ENCODE peak calls at places on chromosomes 6 and 20, in ten cellular contexts. J is stimulated activated CD8-positive, alpha-beta memory T cell treated with anti-CD3 and anti-CD28 coated beads, Interleukin-15, amount 100 ng/mL, for 1 hour; Y is dermis microvascular lymphatic vessel endothelial cell; D is NCI-H1105; I is mammary epithelial cell; B is NCI-H2029; X is stimulated activated CD4-positive, alpha-beta T cell treated with anti-CD3 and anti-CD28 coated beads, Interleukin-1b, Interleukin-23, amount 100 ng/mL, for 48 hours; K is AG04450; V is prostate gland; T is activated T-helper 1 cell treated with anti-CD3 and anti-CD28 coated beads, Interleukin-12 subunit alpha, Interleukin-12 subunit beta, Interleukin-2, Interleukin-4 antibody, amounts not matched to agents 30 ng/mL and 10 ng/mL and 1 ng/mL, durations not matched to agents 14 hours and 24 hours and 36 hours. O is an unnamed sample.

GRCh38 chr20:59014680-59015389 is 4.4 kb upstream of the TUBB1 start:
- DNase-seq in D (no peak), B (no peak), X (no peak), J (no peak), K (no peak), Y (no peak), T (no peak), I (no peak), V (no peak), O (no peak)

GRCh38 chr20:29408034-29408695 is 1849.3 kb upstream of the DEFB115 start:
- DNase-seq in X (no peak), J (no peak), T (no peak), V (no peak), D (no peak), I (no peak), Y (no peak), K (no peak), B (no peak), O (no peak)

GRCh38 chr6:129785081-129785755 is 75.2 kb upstream of the ARHGAP18 start:
- DNase-seq in D (no peak), V (no peak), X (no peak), I (no peak), J (no peak), K (no peak), T (no peak), B (no peak), Y (no peak), O (no peak)

GRCh38 chr6:7882505-7883257 is 27.9 kb downstream of the TXNDC5 start:
- DNase-seq in B (no peak), K (no peak), I (no peak), J (no peak), Y (no peak), D (no peak), V (no peak), T (no peak), X (no peak), O (no peak)

GRCh38 chr6:124076336-124077048 is 272.8 kb downstream of the NKAIN2 start:
- DNase-seq in B (peak; percentile 73), D (peak; percentile 83), X (no peak), Y (no peak), V (no peak), J (no peak), I (no peak), T (no peak), K (no peak), O (no peak)

GRCh38 chr20:62366370-62367135 is 559 bp downstream of the LAMA5 start:
- DNase-seq in V (peak; percentile 73), X (no peak), J (no peak), D (peak; percentile 56), I (no peak), K (no peak), Y (peak; percentile 52), T (no peak), B (peak; percentile 38), O (peak; percentile 64)

GRCh38 chr20:45890997-45891983 is at the start of the genes CTSA and NEURL2:
- DNase-seq in V (peak; percentile 90), X (peak; percentile 86), B (peak; percentile 77), T (peak; percentile 80), Y (peak; percentile 95), J (peak; percentile 70), D (peak; percentile 76), I (peak; percentile 80), K (peak; percentile 84), O (peak; percentile 97)

GRCh38 chr6:42704937-42705374 is 17.4 kb downstream of the PRPH2 start:
- DNase-seq in B (no peak), T (no peak), D (no peak), V (no peak), J (no peak), I (no peak), K (no peak), X (no peak), Y (no peak), O (peak; percentile 77)

GRCh38 chr6:32255212-32256153 is 31.6 kb upstream of the NOTCH4 start:
- DNase-seq in I (peak; percentile 81), X (peak; percentile 75), B (no peak), T (peak; percentile 47), K (peak; percentile 81), V (peak; percentile 67), J (peak; percentile 12), Y (peak; percentile 86), D (no peak), O (peak; percentile 69)

GRCh38 chr6:158894192-158894591 is 75.0 kb upstream of the EZR start:
- DNase-seq in K (peak; percentile 78), X (no peak), T (no peak), J (no peak), V (no peak), D (no peak), B (no peak), I (peak; percentile 89), Y (peak; percentile 26), O (no peak)

GRCh38 chr20:32539817-32540675 is 45.1 kb downstream of the NOL4L start:
- DNase-seq in K (no peak), X (peak; percentile 77), T (peak; percentile 69), Y (no peak), I (no peak), D (no peak), V (no peak), J (no peak), B (no peak), O (peak; percentile 47)

GRCh38 chr6:122747573-122747972 is 31.9 kb upstream of the FABP7 start:
- DNase-seq in K (no peak), T (no peak), D (no peak), J (no peak), B (no peak), V (no peak), X (no peak), Y (no peak), I (no peak), O (no peak)

GRCh38 chr6:17042422-17043147 is 59.3 kb upstream of the STMND1 start:
- DNase-seq in K (no peak), B (no peak), Y (peak; percentile 69), I (peak; percentile 77), T (no peak), V (no peak), X (no peak), J (no peak), D (no peak), O (peak; percentile 60)

GRCh38 chr6:93407186-93407585 is 12.2 kb downstream of the EPHA7 start:
- DNase-seq in K (no peak), D (peak; percentile 93), T (no peak), I (no peak), B (peak; percentile 71), V (no peak), Y (peak; percentile 70), X (no peak), J (no peak), O (peak; percentile 42)

GRCh38 chr6:100574836-100575235 is 110.1 kb upstream of the SIM1 start:
- DNase-seq in K (no peak), X (no peak), I (no peak), V (no peak), T (no peak), Y (no peak), D (no peak), B (no peak), J (no peak), O (no peak)

GRCh38 chr6:17842934-17843821 is 136.5 kb upstream of the NUP153 start:
- DNase-seq in Y (no peak), I (no peak), V (no peak), D (no peak), J (no peak), T (no peak), X (no peak), K (no peak), B (no peak), O (no peak)

GRCh38 chr6:49918787-49919186 is 45.2 kb downstream of the DEFB114 start:
- DNase-seq in D (no peak), X (no peak), Y (no peak), B (no peak), K (no peak), V (no peak), T (no peak), J (no peak), I (no peak), O (no peak)

GRCh38 chr6:161169690-161170089 is 104.2 kb downstream of the AGPAT4 start:
- DNase-seq in T (no peak), K (no peak), Y (peak; percentile 72), I (peak; percentile 22), V (no peak), J (no peak), D (peak; percentile 71), B (peak; percentile 69), X (no peak), O (peak; percentile 14)

GRCh38 chr6:113859349-113860164 is 2.4 kb downstream of the MARCKS start:
- DNase-seq in J (no peak), D (peak; percentile 48), V (peak; percentile 28), K (no peak), I (peak; percentile 53), T (no peak), Y (peak; percentile 53), B (peak; percentile 34), X (no peak), O (no peak)

GRCh38 chr6:89081129-89081422 is 525 bp downstream of the PNRC1 start:
- DNase-seq in V (no peak), B (no peak), T (no peak), K (no peak), I (no peak), J (no peak), Y (no peak), X (no peak), D (no peak), O (peak; percentile 73)

GRCh38 chr6:109947001-109947400 is 31.1 kb upstream of the GPR6 start:
- DNase-seq in I (no peak), X (no peak), V (no peak), D (no peak), T (no peak), Y (no peak), B (no peak), J (no peak), K (no peak), O (peak; percentile 11)

GRCh38 chr6:54737247-54737646 is 109.3 kb upstream of the FAM83B start:
- DNase-seq in I (no peak), X (no peak), D (no peak), T (no peak), V (no peak), B (peak; percentile 3), Y (peak; percentile 2), J (no peak), K (no peak), O (peak; percentile 49)

GRCh38 chr20:51050636-51051035 is 27.7 kb upstream of the KCNG1 start:
- DNase-seq in T (no peak), J (no peak), X (no peak), Y (no peak), B (no peak), V (no peak), I (no peak), D (no peak), K (no peak), O (no peak)

GRCh38 chr6:27582928-27583725 is 110.2 kb upstream of the ZNF184 start:
- DNase-seq in I (peak; percentile 66), T (peak; percentile 21), Y (peak; percentile 33), B (no peak), J (no peak), K (no peak), D (no peak), V (no peak), X (peak; percentile 71), O (peak; percentile 62)

GRCh38 chr6:156197513-156197912 is 579.7 kb upstream of the ARID1B start:
- DNase-seq in J (no peak), K (no peak), I (no peak), X (no peak), B (no peak), D (no peak), Y (no peak), T (no peak), V (no peak), O (no peak)

GRCh38 chr6:111972714-111973678 is 80.9 kb upstream of the CCN6 start:
- DNase-seq in J (peak; percentile 34), I (peak; percentile 93), T (peak; percentile 47), K (peak; percentile 85), V (no peak), D (no peak), B (no peak), Y (peak; percentile 87), X (peak; percentile 77), O (peak; percentile 4)